ENCODE peak calls at places on chromosomes 11 and 22, in nine cellular contexts. R, C, Y, O, Q, K, A, H and X are unnamed samples.

GRCh38 chr11:121035823-121036222 is 11.9 kb downstream of the TBCEL start:
- DNase-seq in R (no peak), C (no peak), Y (no peak), O (no peak), Q (no peak), K (no peak), A (no peak), H (no peak), X (no peak)

GRCh38 chr11:19913236-19913892 is 200.7 kb downstream of the NAV2 start:
- DNase-seq in R (no peak), C (no peak), Y (no peak), O (no peak), Q (no peak), K (no peak), A (no peak), H (no peak), X (no peak)

GRCh38 chr22:49660794-49661781 is 166.6 kb downstream of the BRD1 start:
- DNase-seq in R (peak; percentile 56), C (no peak), Y (no peak), O (no peak), Q (no peak), K (no peak), A (no peak), H (no peak), X (no peak)

GRCh38 chr11:10673476-10674062 is 20.0 kb downstream of the IRAG1 start:
- DNase-seq in R (no peak), C (no peak), Y (no peak), O (no peak), Q (no peak), K (no peak), A (no peak), H (no peak), X (no peak)

GRCh38 chr22:29782061-29782845 is 15.1 kb downstream of the UQCR10 start:
- DNase-seq in R (peak; percentile 74), C (no peak), Y (no peak), O (no peak), Q (no peak), K (no peak), A (peak; percentile 92), H (no peak), X (no peak)

GRCh38 chr11:64206457-64207246 is at the start of gene FERMT3:
- DNase-seq in R (no peak), C (peak; percentile 81), Y (no peak), O (no peak), Q (peak; percentile 31), K (no peak), A (peak; percentile 74), H (no peak), X (no peak)

GRCh38 chr22:19800761-19801244 is 40.2 kb downstream of the TBX1 start:
- DNase-seq in R (no peak), C (no peak), Y (peak; percentile 26), O (peak; percentile 43), Q (no peak), K (peak; percentile 58), A (no peak), H (peak; percentile 29), X (no peak)

GRCh38 chr11:132853886-132854285 is 678.4 kb downstream of the OPCML start:
- DNase-seq in R (no peak), C (no peak), Y (no peak), O (no peak), Q (no peak), K (no peak), A (no peak), H (no peak), X (no peak)

GRCh38 chr11:73359930-73360742 is 16.1 kb upstream of the RELT start:
- DNase-seq in R (no peak), C (no peak), Y (peak; percentile 26), O (peak; percentile 54), Q (no peak), K (peak; percentile 62), A (no peak), H (peak; percentile 36), X (no peak)

GRCh38 chr11:15897211-15897960 is 459.0 kb downstream of the SOX6 start:
- DNase-seq in R (no peak), C (no peak), Y (no peak), O (peak; percentile 1), Q (no peak), K (no peak), A (no peak), H (no peak), X (peak; percentile 11)

GRCh38 chr11:111454561-111455192 is 57.5 kb downstream of the BTG4 start:
- DNase-seq in R (no peak), C (no peak), Y (peak; percentile 60), O (peak; percentile 70), Q (no peak), K (peak; percentile 81), A (no peak), H (peak; percentile 8), X (peak; percentile 28)

GRCh38 chr11:74004694-74005615 is 3.9 kb downstream of the UCP3 start:
- DNase-seq in R (peak; percentile 20), C (peak; percentile 95), Y (no peak), O (no peak), Q (no peak), K (no peak), A (no peak), H (no peak), X (no peak)

GRCh38 chr11:69144719-69145365 is 10.9 kb upstream of the SMIM38 start:
- DNase-seq in R (no peak), C (no peak), Y (no peak), O (peak; percentile 5), Q (no peak), K (no peak), A (no peak), H (no peak), X (no peak)

GRCh38 chr22:46029574-46030200 is 52.7 kb upstream of the WNT7B start:
- DNase-seq in R (peak; percentile 54), C (no peak), Y (no peak), O (no peak), Q (no peak), K (no peak), A (peak; percentile 34), H (no peak), X (no peak)

GRCh38 chr22:20970939-20971657 is 4.0 kb downstream of the AIFM3 start:
- DNase-seq in R (no peak), C (no peak), Y (peak; percentile 28), O (no peak), Q (no peak), K (peak; percentile 81), A (no peak), H (no peak), X (no peak)

GRCh38 chr11:112248216-112248615 is 12.4 kb downstream of the PLET1 start:
- DNase-seq in R (no peak), C (no peak), Y (peak; percentile 88), O (peak; percentile 64), Q (no peak), K (no peak), A (no peak), H (no peak), X (peak; percentile 57)

GRCh38 chr22:45453764-45454163 is 40.3 kb downstream of the RIBC2 start:
- DNase-seq in R (no peak), C (no peak), Y (no peak), O (no peak), Q (peak; percentile 46), K (no peak), A (no peak), H (no peak), X (no peak)

GRCh38 chr22:44311855-44312170 is 938 bp downstream of the SHISAL1 start:
- DNase-seq in R (no peak), C (no peak), Y (peak; percentile 66), O (peak; percentile 73), Q (no peak), K (no peak), A (no peak), H (peak; percentile 7), X (no peak)

GRCh38 chr22:44309647-44310046 is 3.1 kb downstream of the SHISAL1 start:
- DNase-seq in R (no peak), C (no peak), Y (peak; percentile 6), O (peak; percentile 30), Q (no peak), K (no peak), A (no peak), H (no peak), X (no peak)

GRCh38 chr22:44307509-44308169 is 5.1 kb downstream of the SHISAL1 start:
- DNase-seq in R (no peak), C (no peak), Y (no peak), O (no peak), Q (peak; percentile 14), K (no peak), A (no peak), H (no peak), X (no peak)

GRCh38 chr22:44311104-44311854 is 1.5 kb downstream of the SHISAL1 start:
- DNase-seq in R (no peak), C (no peak), Y (no peak), O (no peak), Q (no peak), K (no peak), A (no peak), H (no peak), X (no peak)

GRCh38 chr22:44309137-44309536 is 3.6 kb downstream of the SHISAL1 start:
- DNase-seq in R (peak; percentile 70), C (no peak), Y (peak; percentile 91), O (peak; percentile 95), Q (peak; percentile 30), K (no peak), A (no peak), H (peak; percentile 29), X (peak; percentile 83)
- H3K4me3 ChIP-seq in R (no peak overlapping the region), C (no peak overlapping the region), Y (no peak overlapping the region), O (no peak overlapping the region), Q (no peak overlapping the region), K (no peak overlapping the region), A (no peak overlapping the region), H (no peak overlapping the region), X (no peak overlapping the region)

GRCh38 chr11:44969853-44970252 is 19.2 kb upstream of the TP53I11 start:
- DNase-seq in R (no peak), C (no peak), Y (no peak), O (no peak), Q (no peak), K (no peak), A (no peak), H (no peak), X (no peak)
- H3K4me3 ChIP-seq in R (no peak overlapping the region), C (no peak overlapping the region), Y (no peak overlapping the region), O (no peak overlapping the region), Q (no peak overlapping the region), K (no peak overlapping the region), A (no peak overlapping the region), H (no peak overlapping the region), X (no peak overlapping the region)

DNA sequence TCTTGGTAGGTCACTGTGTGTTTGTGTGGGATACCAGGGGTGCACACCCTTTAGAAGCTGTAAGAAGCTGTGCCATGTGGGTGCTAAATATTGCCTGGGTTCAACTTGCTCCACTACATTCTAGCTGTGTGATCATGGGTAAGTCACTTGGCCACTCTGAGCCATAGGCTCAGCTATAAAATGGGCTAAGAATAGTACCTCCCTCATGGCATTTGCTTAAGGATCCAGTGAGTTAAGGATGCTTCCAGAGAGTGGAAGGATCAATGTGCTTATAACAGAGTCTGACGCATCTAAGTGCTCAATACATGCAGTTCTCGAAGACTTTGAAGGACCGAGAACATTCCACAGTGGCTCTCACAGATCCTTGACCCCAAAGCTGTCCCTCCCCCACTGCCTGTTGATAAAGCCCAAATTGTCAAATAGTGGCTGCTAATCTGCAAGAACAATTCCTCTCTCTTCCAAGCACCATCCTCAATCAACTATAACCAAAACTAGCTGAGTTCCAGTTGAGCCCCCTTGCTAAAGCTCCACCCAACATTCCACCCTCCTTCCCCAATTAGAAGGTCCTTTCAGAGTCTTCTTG is 13.2 kb upstream of the TMPRSS6 start:
- DNase-seq in R (no peak), C (no peak), Y (no peak), O (no peak), Q (no peak), K (no peak), A (no peak), H (no peak), X (no peak)
- H3K4me3 ChIP-seq in R (no peak overlapping the region), C (no peak overlapping the region), Y (no peak overlapping the region), O (no peak overlapping the region), Q (no peak overlapping the region), K (no peak overlapping the region), A (no peak overlapping the region), H (no peak overlapping the region), X (no peak overlapping the region)

GRCh38 chr11:2532704-2533641 is 88.2 kb downstream of the KCNQ1 start:
- DNase-seq in R (peak; percentile 92), C (peak; percentile 82), Y (peak; percentile 91), O (peak; percentile 81), Q (peak; percentile 89), K (peak; percentile 98), A (peak; percentile 96), H (peak; percentile 87), X (peak; percentile 46)
- H3K4me3 ChIP-seq in R (no peak overlapping the region), C (no peak overlapping the region), Y (no peak overlapping the region), O (no peak overlapping the region), Q (no peak overlapping the region), K (no peak overlapping the region), A (no peak overlapping the region), H (no peak overlapping the region), X (peak overlapping the region; percentile 16)